ENCODE peak calls at places on chromosomes 7 and 10, in five cellular contexts. One of them, this sample, is unnamed.

GRCh38 chr7:30697716-30698460 is 15.6 kb upstream of the CRHR2 start:
- DNase-seq in GM12878: no peak
- DNase-seq in tibial artery: no peak
- DNase-seq in heart right ventricle: no peak
- DNase-seq in hepatocyte: no peak
- DNase-seq in this sample: no peak

GRCh38 chr7:41559426-41559825 is 143.5 kb downstream of the INHBA start:
- DNase-seq in GM12878: no peak
- DNase-seq in tibial artery: no peak
- DNase-seq in heart right ventricle: no peak
- DNase-seq in hepatocyte: no peak
- DNase-seq in this sample: no peak

GRCh38 chr7:27185708-27186449 is 847 bp upstream of the HOXA11 start:
- DNase-seq in GM12878: no peak
- DNase-seq in tibial artery: peak; percentile 17
- DNase-seq in heart right ventricle: no peak
- DNase-seq in hepatocyte: no peak
- DNase-seq in this sample: no peak

GRCh38 chr7:18508441-18509427 is 13.2 kb downstream of the HDAC9 start:
- DNase-seq in GM12878: no peak
- DNase-seq in tibial artery: no peak
- DNase-seq in heart right ventricle: no peak
- DNase-seq in hepatocyte: peak; percentile 34
- DNase-seq in this sample: peak; percentile 88

GRCh38 chr10:101559596-101560292 is 28.3 kb downstream of the POLL start:
- DNase-seq in GM12878: no peak
- DNase-seq in tibial artery: peak; percentile 3
- DNase-seq in heart right ventricle: no peak
- DNase-seq in hepatocyte: no peak
- DNase-seq in this sample: no peak

GRCh38 chr10:87585565-87586514 is 73.8 kb upstream of the PAPSS2 start:
- DNase-seq in GM12878: no peak
- DNase-seq in tibial artery: no peak
- DNase-seq in heart right ventricle: no peak
- DNase-seq in hepatocyte: peak; percentile 86
- DNase-seq in this sample: peak; percentile 37

GRCh38 chr10:49518982-49519578 is 19.8 kb downstream of the ERCC6 start:
- DNase-seq in GM12878: no peak
- DNase-seq in tibial artery: no peak
- DNase-seq in heart right ventricle: no peak
- DNase-seq in hepatocyte: peak; percentile 59
- DNase-seq in this sample: peak; percentile 67

GRCh38 chr7:115410972-115411686 is 489.2 kb downstream of the MDFIC start:
- DNase-seq in GM12878: no peak
- DNase-seq in tibial artery: no peak
- DNase-seq in heart right ventricle: no peak
- DNase-seq in hepatocyte: no peak
- DNase-seq in this sample: peak; percentile 47

GRCh38 chr7:26850193-26850651 is 14.2 kb downstream of the SKAP2 start:
- DNase-seq in GM12878: no peak
- DNase-seq in tibial artery: no peak
- DNase-seq in heart right ventricle: no peak
- DNase-seq in hepatocyte: no peak
- DNase-seq in this sample: no peak

GRCh38 chr7:33959676-33960075 is 54.3 kb downstream of the BMPER start:
- DNase-seq in GM12878: no peak
- DNase-seq in tibial artery: no peak
- DNase-seq in heart right ventricle: no peak
- DNase-seq in hepatocyte: no peak
- DNase-seq in this sample: no peak

GRCh38 chr10:128268015-128268722 is 141.9 kb upstream of the MKI67 start:
- DNase-seq in GM12878: no peak
- DNase-seq in tibial artery: no peak
- DNase-seq in heart right ventricle: peak; percentile 29
- DNase-seq in hepatocyte: peak; percentile 85
- DNase-seq in this sample: peak; percentile 88

GRCh38 chr7:36871863-36872262 is 147.6 kb upstream of the AOAH start:
- DNase-seq in GM12878: no peak
- DNase-seq in tibial artery: no peak
- DNase-seq in heart right ventricle: no peak
- DNase-seq in hepatocyte: no peak
- DNase-seq in this sample: peak; percentile 14

GRCh38 chr10:72108811-72109618 is 20.7 kb upstream of the SPOCK2 start:
- DNase-seq in GM12878: no peak
- DNase-seq in tibial artery: no peak
- DNase-seq in heart right ventricle: no peak
- DNase-seq in hepatocyte: no peak
- DNase-seq in this sample: no peak

GRCh38 chr7:33111614-33112013 is 2.4 kb upstream of the RP9 start:
- DNase-seq in GM12878: no peak
- DNase-seq in tibial artery: no peak
- DNase-seq in heart right ventricle: no peak
- DNase-seq in hepatocyte: no peak
- DNase-seq in this sample: no peak

GRCh38 chr7:31935671-31936070 is 134.5 kb downstream of the PDE1C start:
- DNase-seq in GM12878: no peak
- DNase-seq in tibial artery: no peak
- DNase-seq in heart right ventricle: no peak
- DNase-seq in hepatocyte: no peak
- DNase-seq in this sample: no peak

GRCh38 chr7:31937982-31938381 is 132.2 kb downstream of the PDE1C start:
- DNase-seq in GM12878: no peak
- DNase-seq in tibial artery: no peak
- DNase-seq in heart right ventricle: no peak
- DNase-seq in hepatocyte: no peak
- DNase-seq in this sample: no peak

GRCh38 chr7:31939076-31939475 is 131.1 kb downstream of the PDE1C start:
- DNase-seq in GM12878: no peak
- DNase-seq in tibial artery: no peak
- DNase-seq in heart right ventricle: no peak
- DNase-seq in hepatocyte: no peak
- DNase-seq in this sample: no peak

GRCh38 chr7:31940167-31940566 is 130.0 kb downstream of the PDE1C start:
- DNase-seq in GM12878: no peak
- DNase-seq in tibial artery: no peak
- DNase-seq in heart right ventricle: no peak
- DNase-seq in hepatocyte: no peak
- DNase-seq in this sample: no peak

DNA sequence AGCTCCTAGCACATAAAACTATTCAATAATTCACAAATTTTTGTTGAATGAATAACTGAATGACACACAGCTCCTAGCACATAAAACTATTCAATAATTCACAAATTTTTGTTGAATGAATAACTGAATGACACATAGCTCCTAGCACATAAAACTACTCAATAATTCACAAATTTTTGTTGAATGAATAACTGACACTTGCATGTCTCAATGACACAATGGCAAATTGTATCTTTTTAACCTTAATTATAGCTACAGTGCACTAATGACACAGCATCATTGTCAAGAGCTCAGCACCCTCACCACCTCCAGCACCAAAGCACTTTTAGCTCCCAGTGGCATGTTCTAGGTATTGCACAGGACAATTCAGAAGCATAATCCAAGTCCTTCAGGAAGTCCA is 131.6 kb downstream of the PDE1C start:
- DNase-seq in GM12878: no peak
- DNase-seq in tibial artery: no peak
- DNase-seq in heart right ventricle: no peak
- DNase-seq in hepatocyte: no peak
- DNase-seq in this sample: peak; percentile 15
- H3K27ac ChIP-seq in GM12878: no peak overlapping the region
- H3K27ac ChIP-seq in tibial artery: no peak overlapping the region
- H3K27ac ChIP-seq in heart right ventricle: no peak overlapping the region
- H3K27ac ChIP-seq in hepatocyte: no peak overlapping the region
- H3K27ac ChIP-seq in this sample: no peak overlapping the region

DNA sequence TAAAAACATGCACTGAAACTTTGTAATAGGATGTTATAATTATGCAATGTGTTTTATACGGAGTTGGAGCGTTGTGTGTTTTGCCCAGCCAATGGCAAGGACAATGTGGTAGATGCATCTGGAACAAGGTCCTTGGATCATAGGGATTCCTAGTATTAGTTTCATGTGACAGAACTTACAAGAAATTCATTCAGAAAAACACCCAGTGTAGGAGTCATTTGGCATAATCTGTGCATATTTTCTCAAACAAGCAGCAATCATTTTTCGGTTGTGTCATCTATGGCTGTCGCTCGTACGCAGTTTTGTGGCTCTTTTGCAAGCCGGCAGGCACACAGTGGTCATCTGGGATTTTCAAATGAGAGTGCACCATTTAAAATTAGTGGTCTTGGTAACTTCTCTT is 19.8 kb downstream of the CREB5 start:
- DNase-seq in GM12878: no peak
- DNase-seq in tibial artery: peak; percentile 66
- DNase-seq in heart right ventricle: no peak
- DNase-seq in hepatocyte: no peak
- DNase-seq in this sample: no peak
- H3K4me3 ChIP-seq in GM12878: no peak overlapping the region
- H3K4me3 ChIP-seq in tibial artery: no peak overlapping the region
- H3K4me3 ChIP-seq in heart right ventricle: no peak overlapping the region
- H3K4me3 ChIP-seq in hepatocyte: no peak overlapping the region
- H3K4me3 ChIP-seq in this sample: no peak overlapping the region

DNA sequence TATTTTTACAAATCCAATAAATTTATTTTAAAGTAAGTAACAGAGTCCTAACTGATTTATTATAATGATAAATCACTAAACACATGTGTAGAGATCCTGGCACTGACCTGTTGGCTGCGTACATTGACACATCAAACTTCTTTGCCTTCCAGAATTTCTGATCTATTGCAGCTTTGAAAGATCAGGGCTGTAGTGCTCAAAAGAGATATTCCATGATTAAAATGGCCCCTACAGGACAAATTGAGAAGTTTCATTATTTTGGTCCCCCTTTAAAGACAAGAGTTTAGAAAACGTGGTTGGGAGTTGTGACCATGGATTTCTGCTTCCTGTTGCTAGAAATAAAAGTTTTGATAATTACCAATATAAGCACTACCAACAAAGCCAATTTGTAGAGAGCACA is 87.7 kb upstream of the PDK4 start:
- DNase-seq in GM12878: no peak
- DNase-seq in tibial artery: no peak
- DNase-seq in heart right ventricle: no peak
- DNase-seq in hepatocyte: peak; percentile 61
- DNase-seq in this sample: peak; percentile 51
- TF ChIP-seq CTCF in GM12878: peak; percentile 21
- TF ChIP-seq CTCF in tibial artery: peak; percentile 56
- TF ChIP-seq CTCF in heart right ventricle: peak; percentile 81
- TF ChIP-seq CTCF in hepatocyte: peak; percentile 76
- TF ChIP-seq CTCF in this sample: peak; percentile 54

GRCh38 chr7:77484785-77485184 is 52.3 kb upstream of the PTPN12 start:
- DNase-seq in GM12878: no peak
- DNase-seq in tibial artery: no peak
- DNase-seq in heart right ventricle: no peak
- DNase-seq in hepatocyte: no peak
- DNase-seq in this sample: peak; percentile 4

GRCh38 chr7:77482015-77482414 is 55.1 kb upstream of the PTPN12 start:
- DNase-seq in GM12878: no peak
- DNase-seq in tibial artery: no peak
- DNase-seq in heart right ventricle: no peak
- DNase-seq in hepatocyte: peak; percentile 76
- DNase-seq in this sample: peak; percentile 17

GRCh38 chr7:77479536-77480088 is 57.5 kb upstream of the PTPN12 start:
- DNase-seq in GM12878: no peak
- DNase-seq in tibial artery: no peak
- DNase-seq in heart right ventricle: no peak
- DNase-seq in hepatocyte: peak; percentile 17
- DNase-seq in this sample: no peak

GRCh38 chr7:77476871-77477270 is 60.2 kb upstream of the PTPN12 start:
- DNase-seq in GM12878: no peak
- DNase-seq in tibial artery: no peak
- DNase-seq in heart right ventricle: no peak
- DNase-seq in hepatocyte: no peak
- DNase-seq in this sample: no peak

GRCh38 chr7:77481615-77482014 is 55.5 kb upstream of the PTPN12 start:
- DNase-seq in GM12878: no peak
- DNase-seq in tibial artery: no peak
- DNase-seq in heart right ventricle: no peak
- DNase-seq in hepatocyte: peak; percentile 24
- DNase-seq in this sample: no peak
- H3K27ac ChIP-seq in GM12878: no peak overlapping the region
- H3K27ac ChIP-seq in tibial artery: no peak overlapping the region
- H3K27ac ChIP-seq in heart right ventricle: no peak overlapping the region
- H3K27ac ChIP-seq in hepatocyte: peak overlapping the region; percentile 62
- H3K27ac ChIP-seq in this sample: no peak overlapping the region

This sample was measured in A673.